ENCODE peak calls at places on chromosomes 4 and X, in seven cellular contexts. U is neural progenitor cell, E is A549, A is hepatocyte, R is HCT116, O is cardiac muscle cell, C is stomach. S is an unnamed sample.

GRCh38 chr4:78689700-78690318 is 86.3 kb upstream of the BMP2K start:
- DNase-seq in U (no peak), O (no peak), E (no peak), C (no peak), R (no peak), A (no peak), S (no peak)

GRCh38 chrX:129979207-129979920 is 3.1 kb upstream of the BCORL1 start:
- DNase-seq in O (no peak), A (no peak), U (peak; percentile 51), R (no peak), C (no peak), E (no peak), S (no peak)

GRCh38 chr4:169128902-169129301 is 118.8 kb upstream of the CBR4 start:
- DNase-seq in C (no peak), R (no peak), E (no peak), A (no peak), O (no peak), U (no peak), S (no peak)

GRCh38 chr4:143559757-143560147 is 46.2 kb downstream of the SMARCA5 start:
- DNase-seq in E (no peak), O (peak; percentile 3), C (no peak), A (peak; percentile 10), R (no peak), U (no peak), S (no peak)

GRCh38 chrX:19875051-19875432 is 12.4 kb downstream of the SH3KBP1 start:
- DNase-seq in C (no peak), R (peak; percentile 57), A (no peak), E (no peak), O (no peak), U (no peak), S (no peak)

GRCh38 chr4:76539979-76540378 is 105.0 kb downstream of the SHROOM3 start:
- DNase-seq in R (no peak), U (no peak), A (peak; percentile 21), O (peak; percentile 47), E (no peak), C (no peak), S (peak; percentile 59)

GRCh38 chr4:70613893-70614572 is 14.5 kb upstream of the ENAM start:
- DNase-seq in E (no peak), C (no peak), R (no peak), O (peak; percentile 46), U (no peak), A (no peak), S (no peak)

GRCh38 chr4:42348247-42348646 is 49.0 kb upstream of the SHISA3 start:
- DNase-seq in A (no peak), R (no peak), C (no peak), U (no peak), E (no peak), O (no peak), S (no peak)

GRCh38 chrX:11380187-11380586 is 87.0 kb downstream of the AMELX start:
- DNase-seq in R (no peak), E (no peak), O (no peak), U (no peak), C (no peak), A (no peak), S (no peak)

GRCh38 chr4:141896687-141897086 is 260.3 kb downstream of the IL15 start:
- DNase-seq in O (no peak), U (no peak), C (no peak), E (no peak), A (no peak), R (no peak), S (no peak)

GRCh38 chrX:23752740-23753435 is 9.8 kb upstream of the ACOT9 start:
- DNase-seq in R (no peak), U (no peak), E (no peak), O (peak; percentile 15), A (no peak), C (no peak), S (no peak)

GRCh38 chr4:4480685-4481393 is 61.0 kb downstream of the STX18 start:
- DNase-seq in O (no peak), A (no peak), C (no peak), E (no peak), U (peak; percentile 31), R (no peak), S (no peak)
- H3K4me3 ChIP-seq in O (no peak overlapping the region), A (no peak overlapping the region), C (no peak overlapping the region), E (no peak overlapping the region), U (no peak overlapping the region), R (no peak overlapping the region), S (no peak overlapping the region)

GRCh38 chrX:100645106-100645505 is 1.1 kb downstream of the SRPX2 start:
- DNase-seq in E (no peak), A (no peak), O (no peak), U (no peak), C (no peak), R (no peak), S (no peak)
- H3K4me3 ChIP-seq in E (no peak overlapping the region), A (no peak overlapping the region), O (no peak overlapping the region), U (no peak overlapping the region), C (peak overlapping the region; percentile 9), R (peak overlapping the region; percentile 52), S (no peak overlapping the region)

GRCh38 chr4:87657525-87657924 is 7.4 kb downstream of the DMP1 start:
- DNase-seq in R (peak; percentile 51), E (peak; percentile 10), C (no peak), O (peak; percentile 51), A (no peak), U (no peak), S (peak; percentile 61)

GRCh38 chr4:87649980-87650379 is at the start of gene DMP1:
- DNase-seq in U (no peak), O (no peak), C (no peak), R (no peak), A (no peak), E (no peak), S (no peak)

GRCh38 chr4:87651941-87652340 is 1.9 kb downstream of the DMP1 start:
- DNase-seq in E (no peak), R (no peak), O (peak; percentile 2), A (no peak), U (no peak), C (no peak), S (no peak)

GRCh38 chr4:87650938-87651337 is 858 bp downstream of the DMP1 start:
- DNase-seq in U (no peak), O (no peak), R (no peak), C (no peak), A (no peak), E (no peak), S (no peak)

GRCh38 chr4:87654487-87655044 is 4.5 kb downstream of the DMP1 start:
- DNase-seq in A (no peak), U (no peak), O (no peak), R (no peak), C (no peak), E (no peak), S (no peak)
- H3K4me3 ChIP-seq in A (no peak overlapping the region), U (no peak overlapping the region), O (no peak overlapping the region), R (no peak overlapping the region), C (no peak overlapping the region), E (no peak overlapping the region), S (no peak overlapping the region)

GRCh38 chr4:1199556-1200331 is 27.4 kb upstream of the SPON2 start:
- DNase-seq in U (no peak), O (no peak), R (no peak), C (peak; percentile 23), E (no peak), A (peak; percentile 2), S (no peak)
- H3K4me3 ChIP-seq in U (no peak overlapping the region), O (no peak overlapping the region), R (no peak overlapping the region), C (peak overlapping the region; percentile 34), E (no peak overlapping the region), A (no peak overlapping the region), S (no peak overlapping the region)

GRCh38 chr4:123449362-123449761 is 52.8 kb downstream of the SPRY1 start:
- DNase-seq in R (no peak), E (no peak), O (no peak), U (no peak), C (no peak), A (no peak), S (no peak)

GRCh38 chr4:123449780-123450179 is 53.2 kb downstream of the SPRY1 start:
- DNase-seq in U (no peak), E (no peak), R (no peak), O (peak; percentile 39), A (no peak), C (no peak), S (peak; percentile 45)

GRCh38 chr4:123446791-123447474 is 50.3 kb downstream of the SPRY1 start:
- DNase-seq in C (no peak), O (no peak), U (no peak), R (no peak), A (no peak), E (no peak), S (no peak)

GRCh38 chr4:123443401-123444297 is 47.1 kb downstream of the SPRY1 start:
- DNase-seq in C (no peak), E (no peak), U (peak; percentile 57), R (no peak), O (peak; percentile 52), A (no peak), S (no peak)

GRCh38 chr4:123444298-123444731 is 47.7 kb downstream of the SPRY1 start:
- DNase-seq in A (peak; percentile 73), E (no peak), R (no peak), U (peak; percentile 91), C (no peak), O (peak; percentile 93), S (peak; percentile 25)
- H3K4me3 ChIP-seq in A (no peak overlapping the region), E (no peak overlapping the region), R (no peak overlapping the region), U (peak overlapping the region; percentile 37), C (peak overlapping the region; percentile 15), O (no peak overlapping the region), S (no peak overlapping the region)

S was measured in kidney epithelial cell.